ENCODE peak calls at places on chromosomes 12 and 14, in six cellular contexts. K, J, X, P, H and O are unnamed samples.

GRCh38 chr14:58659846-58660245 is 22.1 kb downstream of the DACT1 start:
- DNase-seq in X (no peak), P (no peak), J (no peak), H (no peak), K (no peak), O (no peak)

GRCh38 chr14:60590907-60591510 is 58.3 kb downstream of the SIX1 start:
- DNase-seq in K (no peak), H (no peak), X (no peak), J (no peak), P (no peak), O (no peak)

GRCh38 chr12:6696690-6697583 is 3.7 kb downstream of the PIANP start:
- DNase-seq in K (peak), P (no peak), X (no peak), J (no peak), H (no peak), O (no peak)

GRCh38 chr14:37580146-37580545 is 14.9 kb downstream of the FOXA1 start:
- DNase-seq in H (no peak), P (no peak), X (no peak), K (no peak), J (no peak), O (no peak)

GRCh38 chr12:88334271-88334670 is 192.2 kb downstream of the TMTC3 start:
- DNase-seq in H (no peak), J (no peak), X (no peak), P (no peak), K (no peak), O (peak)

GRCh38 chr12:50082644-50083043 is 2.5 kb upstream of the SMARCD1 start:
- DNase-seq in H (peak), X (no peak), K (peak), J (no peak), P (peak), O (no peak)

GRCh38 chr12:66188584-66189475 is at the start of gene IRAK3:
- DNase-seq in K (peak), X (no peak), H (peak), P (no peak), J (peak), O (peak)

GRCh38 chr14:58805605-58806358 is 168.0 kb downstream of the DACT1 start:
- DNase-seq in H (no peak), K (no peak), J (no peak), X (no peak), P (no peak), O (no peak)

GRCh38 chr12:46433829-46434228 is 61.3 kb upstream of the SLC38A2 start:
- DNase-seq in H (no peak), J (no peak), K (no peak), P (no peak), X (peak), O (no peak)

GRCh38 chr14:74985806-74986205 is 16.9 kb upstream of the EIF2B2 start:
- DNase-seq in J (no peak), X (no peak), P (no peak), K (no peak), H (no peak), O (no peak)

GRCh38 chr12:48009471-48009870 is 5.2 kb upstream of the COL2A1 start:
- DNase-seq in K (no peak), H (no peak), X (no peak), J (no peak), P (no peak), O (no peak)

GRCh38 chr12:1091350-1091749 is 100.3 kb downstream of the ERC1 start:
- DNase-seq in K (no peak), J (no peak), X (no peak), P (no peak), H (no peak), O (no peak)

GRCh38 chr12:131217024-131217586 is 263.4 kb downstream of the ADGRD1 start:
- DNase-seq in K (peak), J (peak), H (no peak), X (no peak), P (no peak), O (no peak)

GRCh38 chr12:131220007-131220685 is 266.4 kb downstream of the ADGRD1 start:
- DNase-seq in H (no peak), P (no peak), J (peak), K (peak), X (no peak), O (no peak)

GRCh38 chr12:131218291-131219172 is 264.8 kb downstream of the ADGRD1 start:
- DNase-seq in P (no peak), J (no peak), X (no peak), K (peak), H (peak), O (no peak)

GRCh38 chr12:131221061-131221945 is 267.6 kb downstream of the ADGRD1 start:
- DNase-seq in P (no peak), K (peak), X (no peak), H (no peak), J (peak), O (no peak)

GRCh38 chr12:131219173-131220006 is 265.7 kb downstream of the ADGRD1 start:
- DNase-seq in K (peak), H (no peak), X (no peak), P (no peak), J (peak), O (no peak)
- TF ChIP-seq POLR2AphosphoS5 in K (no peak), H (no peak), X (no peak), P (no peak), J (no peak), O (no peak)

DNA sequence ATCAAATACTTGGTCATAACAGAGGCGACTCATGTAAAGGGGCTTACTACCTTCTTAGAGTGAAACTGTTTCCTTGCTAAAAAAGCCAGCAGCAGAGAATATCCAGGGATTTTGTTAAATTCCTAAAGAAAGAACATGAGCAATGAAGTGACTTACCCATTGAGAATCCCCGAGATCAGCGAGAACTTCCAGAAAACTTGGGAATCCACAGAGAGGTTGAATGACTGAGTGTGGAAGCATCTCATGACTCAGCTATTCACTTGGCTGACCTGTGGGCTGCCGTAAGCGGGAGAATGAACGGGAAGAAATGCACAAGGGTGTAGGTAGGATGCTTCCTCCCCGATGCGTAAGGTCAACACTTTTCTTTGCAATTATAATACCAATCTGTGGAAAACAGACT is 85.3 kb upstream of the KCNA1 start:
- DNase-seq in P (no peak), J (no peak), H (no peak), K (no peak), X (no peak), O (no peak)
- TF ChIP-seq POLR2A in P (no peak), J (no peak), H (no peak), K (no peak), X (no peak), O (no peak)

DNA sequence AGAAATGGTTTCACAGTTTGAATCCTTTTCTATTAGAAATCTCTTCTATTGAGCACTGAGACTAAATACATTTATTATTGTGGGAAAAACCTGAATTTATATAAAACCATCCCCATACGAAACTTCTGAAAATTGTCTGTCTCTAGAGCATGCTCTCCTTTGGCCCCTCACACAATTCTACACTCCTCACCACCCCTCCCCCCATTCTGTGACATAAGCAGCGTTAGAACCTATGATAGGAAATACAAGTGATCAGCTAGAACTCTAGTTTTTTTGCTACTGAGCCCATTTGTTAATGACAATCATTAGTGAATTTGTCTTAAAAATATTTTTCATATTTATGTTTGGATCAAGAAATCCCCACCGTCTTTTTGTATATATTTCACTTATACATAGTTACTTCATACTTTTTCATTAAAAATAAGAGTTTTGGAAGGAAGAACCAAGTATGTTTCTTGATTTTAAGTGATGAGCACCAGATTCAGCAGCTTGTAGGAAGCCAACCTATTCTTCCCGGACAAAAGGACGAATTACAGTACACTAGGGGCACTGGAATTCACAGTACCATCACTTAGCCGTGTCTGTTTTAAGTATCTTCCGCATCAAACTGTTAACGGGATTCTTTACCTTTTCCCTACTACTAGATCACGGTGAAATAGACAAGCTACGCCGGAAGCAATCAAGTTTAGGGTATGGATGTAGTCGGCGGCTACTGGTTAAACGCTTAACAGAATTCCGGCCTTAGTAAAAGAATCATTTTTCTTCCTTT is 724 bp downstream of the GTSF1 start:
- DNase-seq in P (no peak), K (no peak), J (no peak), H (no peak), X (no peak), O (no peak)
- H3K4me3 ChIP-seq in P (no peak), K (peak), J (no peak), H (no peak), X (peak), O (no peak)

GRCh38 chr12:131112016-131112415 is 158.3 kb downstream of the ADGRD1 start:
- DNase-seq in K (no peak), X (no peak), H (no peak), J (no peak), P (no peak), O (no peak)
- TF ChIP-seq POLR2AphosphoS5 in K (no peak), X (no peak), H (no peak), J (no peak), P (no peak), O (no peak)

GRCh38 chr14:24308342-24309124 is 756 bp upstream of the CIDEB start:
- DNase-seq in P (no peak), X (no peak), H (no peak), K (no peak), J (no peak), O (no peak)

GRCh38 chr14:24309538-24310386 is at the start of gene LTB4R2:
- DNase-seq in P (no peak), H (no peak), X (no peak), J (no peak), K (no peak), O (no peak)

GRCh38 chr14:24310387-24310665 is 386 bp downstream of the LTB4R2 start:
- DNase-seq in H (peak), J (no peak), X (no peak), K (no peak), P (no peak), O (no peak)

GRCh38 chr14:24307156-24307574 is 612 bp downstream of the CIDEB start:
- DNase-seq in X (no peak), K (peak), P (no peak), H (no peak), J (no peak), O (no peak)

DNA sequence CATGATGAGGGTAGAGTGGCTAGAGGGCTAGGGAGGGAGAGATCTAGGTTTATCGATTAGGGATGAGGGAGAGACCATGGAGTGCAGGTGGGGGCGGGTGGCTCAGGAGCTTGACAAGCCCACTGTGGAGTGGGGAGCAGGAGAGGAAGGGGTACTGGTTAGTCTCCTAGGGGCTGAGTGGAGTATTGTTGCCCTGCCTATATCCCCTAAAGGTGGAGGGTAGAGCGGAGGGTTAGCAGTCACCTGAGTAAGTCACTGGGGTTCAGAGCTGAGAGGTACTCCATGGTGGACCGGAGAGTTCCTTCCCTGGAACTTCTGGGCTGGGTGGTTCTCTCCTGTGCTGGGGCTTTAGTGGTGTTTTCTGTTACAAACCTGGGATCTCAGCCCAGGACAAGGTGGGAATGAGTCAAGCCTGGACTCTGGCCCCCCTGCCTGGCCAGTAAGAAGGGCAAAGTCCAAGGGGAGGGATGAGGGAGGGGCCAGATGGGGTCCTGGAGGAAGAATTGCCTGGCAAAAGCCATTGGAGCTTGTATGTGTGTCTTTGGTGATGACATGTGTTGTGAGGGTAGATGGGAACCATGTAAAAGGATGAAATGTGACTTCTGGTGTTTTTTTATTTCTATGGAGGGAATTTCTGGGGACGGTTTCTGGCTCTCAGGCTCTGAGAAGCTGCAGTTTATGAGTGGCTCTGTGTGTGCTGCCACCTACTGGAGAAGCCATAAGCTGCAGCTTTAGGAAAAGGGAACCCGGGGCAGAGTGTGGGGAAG is at the start of gene CIDEB:
- DNase-seq in J (no peak), P (peak), X (no peak), K (peak), H (peak), O (peak)
- TF ChIP-seq POLR2A in J (no peak), P (no peak), X (no peak), K (no peak), H (peak), O (no peak)